ENCODE peak calls at places on chromosome 9, in ten cellular contexts. K, O, E, F, W, U, Z, D, V and S are unnamed samples.

GRCh38 chr9:99834474-99834873 is 12.8 kb downstream of the NR4A3 start:
- DNase-seq in K (no peak), O (no peak), E (no peak), F (no peak), W (no peak), U (no peak), Z (no peak), D (no peak), V (no peak), S (no peak)

GRCh38 chr9:88781500-88782391 is 209.5 kb upstream of the S1PR3 start:
- DNase-seq in K (no peak), O (no peak), E (no peak), F (no peak), W (no peak), U (no peak), Z (no peak), D (no peak), V (peak), S (no peak)

GRCh38 chr9:3087697-3088096 is 243.8 kb upstream of the PUM3 start:
- DNase-seq in K (no peak), O (no peak), E (no peak), F (no peak), W (no peak), U (no peak), Z (no peak), D (no peak), V (no peak), S (no peak)

GRCh38 chr9:114829686-114830085 is 23.8 kb upstream of the TNFSF15 start:
- DNase-seq in K (no peak), O (no peak), E (no peak), F (no peak), W (no peak), U (no peak), Z (no peak), D (no peak), V (no peak), S (no peak)

GRCh38 chr9:38358390-38359296 is 33.9 kb upstream of the ALDH1B1 start:
- DNase-seq in K (no peak), O (no peak), E (no peak), F (no peak), W (no peak), U (no peak), Z (no peak), D (no peak), V (no peak), S (peak)

GRCh38 chr9:134496413-134497282 is 145.0 kb upstream of the COL5A1 start:
- DNase-seq in K (no peak), O (no peak), E (no peak), F (no peak), W (no peak), U (no peak), Z (no peak), D (peak), V (no peak), S (peak)

GRCh38 chr9:120109242-120109641 is 470.7 kb downstream of the CDK5RAP2 start:
- DNase-seq in K (no peak), O (peak), E (no peak), F (no peak), W (no peak), U (no peak), Z (peak), D (no peak), V (peak), S (no peak)

GRCh38 chr9:70044450-70045307 is 1.0 kb downstream of the MAMDC2 start:
- DNase-seq in K (no peak), O (no peak), E (no peak), F (no peak), W (no peak), U (no peak), Z (peak), D (no peak), V (peak), S (peak)

GRCh38 chr9:129595323-129595741 is 25.6 kb downstream of the C9orf50 start:
- DNase-seq in K (no peak), O (no peak), E (no peak), F (no peak), W (no peak), U (no peak), Z (no peak), D (no peak), V (no peak), S (no peak)

DNA sequence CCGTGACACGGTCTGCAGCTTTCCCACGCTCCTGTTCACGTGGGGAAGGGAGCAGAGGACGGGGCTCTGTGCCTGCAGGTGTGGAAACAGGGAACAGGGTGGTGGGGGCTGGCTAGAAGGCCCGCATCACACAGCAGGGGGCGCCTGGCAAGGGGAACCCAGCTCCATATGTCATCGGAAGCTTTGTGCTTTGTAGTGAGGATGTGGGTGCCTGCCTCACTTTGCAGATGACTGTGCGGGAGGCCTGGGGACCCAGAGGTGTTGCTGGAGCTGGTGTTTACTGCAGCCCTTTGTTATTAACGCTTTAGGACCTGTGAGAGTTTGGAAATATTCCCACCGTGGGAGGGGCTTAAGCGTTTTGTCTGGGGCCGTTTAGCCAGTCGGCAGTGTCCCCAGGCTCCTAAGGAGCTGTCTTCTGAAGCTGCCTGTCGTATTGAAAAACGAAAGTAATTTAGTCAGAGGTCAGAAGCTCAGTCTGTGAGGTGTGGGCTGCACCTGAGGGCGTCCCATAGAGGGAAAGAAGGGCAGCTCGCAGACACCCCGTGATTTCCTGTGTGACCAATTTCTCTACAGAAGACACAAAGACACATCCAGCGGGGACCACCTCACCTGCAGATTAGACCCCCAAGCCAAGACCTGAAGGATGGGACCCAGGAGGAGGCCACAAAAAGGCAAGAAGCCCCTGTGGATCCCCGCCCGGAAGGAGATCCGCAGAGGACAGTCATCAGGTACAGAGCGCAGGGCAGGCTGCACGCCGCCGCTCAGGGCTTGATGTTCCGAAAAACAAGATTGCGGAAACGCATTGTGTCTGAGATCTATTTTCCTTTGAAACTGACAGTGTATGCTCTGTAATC is 9.1 kb downstream of the MAN1B1 start:
- DNase-seq in K (no peak), O (peak), E (peak), F (peak), W (no peak), U (peak), Z (no peak), D (peak), V (no peak), S (no peak)
- H3K27ac ChIP-seq in K (no peak), O (no peak), E (peak), F (peak), W (no peak), U (peak), Z (no peak), D (no peak), V (no peak), S (no peak)

GRCh38 chr9:35845824-35846771 is 17.1 kb downstream of the TMEM8B start:
- DNase-seq in K (no peak), O (no peak), E (no peak), F (no peak), W (no peak), U (no peak), Z (no peak), D (peak), V (no peak), S (no peak)
- H3K4me3 ChIP-seq in K (no peak), O (no peak), E (no peak), F (no peak), W (no peak), U (no peak), Z (no peak), D (peak), V (no peak), S (no peak)

GRCh38 chr9:130842547-130842946 is 7.5 kb downstream of the ABL1 start:
- DNase-seq in K (no peak), O (no peak), E (no peak), F (no peak), W (no peak), U (no peak), Z (no peak), D (no peak), V (no peak), S (no peak)
- H3K27ac ChIP-seq in K (no peak), O (no peak), E (no peak), F (no peak), W (peak), U (no peak), Z (no peak), D (no peak), V (peak), S (no peak)

DNA sequence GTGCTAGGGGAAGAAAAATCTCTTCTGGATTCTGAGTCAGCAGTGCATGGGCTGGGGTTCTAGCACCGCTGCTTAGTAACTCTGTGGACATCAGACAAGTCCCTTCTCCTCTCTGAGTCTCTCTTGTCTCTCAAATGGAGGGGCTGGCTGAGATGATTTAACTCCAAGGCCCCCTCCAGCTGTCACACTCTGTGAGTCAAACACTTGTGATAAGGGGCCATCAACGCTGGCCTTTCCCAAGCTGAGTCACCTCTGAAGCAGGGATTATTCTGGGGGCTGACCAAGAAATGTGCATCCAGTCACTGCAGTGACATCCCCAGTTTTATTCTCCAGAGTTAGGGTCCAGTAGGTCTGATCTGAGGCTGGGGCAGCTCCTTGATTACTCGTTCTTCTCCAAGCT is 110.4 kb upstream of the ZNF462 start:
- DNase-seq in K (no peak), O (no peak), E (no peak), F (no peak), W (no peak), U (no peak), Z (peak), D (no peak), V (peak), S (no peak)
- H3K4me3 ChIP-seq in K (no peak), O (no peak), E (no peak), F (no peak), W (no peak), U (peak), Z (no peak), D (no peak), V (no peak), S (no peak)

GRCh38 chr9:6763244-6763643 is 5.5 kb downstream of the KDM4C start:
- DNase-seq in K (no peak), O (no peak), E (no peak), F (no peak), W (no peak), U (no peak), Z (no peak), D (no peak), V (no peak), S (no peak)
- H3K27ac ChIP-seq in K (no peak), O (no peak), E (no peak), F (no peak), W (no peak), U (no peak), Z (no peak), D (no peak), V (no peak), S (no peak)

GRCh38 chr9:127734747-127735529 is at the start of gene TOR2A:
- DNase-seq in K (peak), O (peak), E (peak), F (peak), W (peak), U (peak), Z (peak), D (peak), V (peak), S (peak)

GRCh38 chr9:127733609-127734008 is 1.5 kb downstream of the TOR2A start:
- DNase-seq in K (no peak), O (no peak), E (no peak), F (no peak), W (no peak), U (no peak), Z (no peak), D (no peak), V (no peak), S (no peak)

GRCh38 chr9:127734247-127734746 is 797 bp downstream of the TOR2A start:
- DNase-seq in K (no peak), O (no peak), E (no peak), F (no peak), W (no peak), U (no peak), Z (no peak), D (peak), V (no peak), S (no peak)

GRCh38 chr9:127738666-127739065 is 3.6 kb upstream of the TOR2A start:
- DNase-seq in K (no peak), O (no peak), E (no peak), F (no peak), W (no peak), U (no peak), Z (no peak), D (no peak), V (no peak), S (no peak)

GRCh38 chr9:127735530-127736176 is 559 bp upstream of the TOR2A start:
- DNase-seq in K (no peak), O (no peak), E (no peak), F (no peak), W (no peak), U (no peak), Z (no peak), D (no peak), V (no peak), S (no peak)
- H3K4me3 ChIP-seq in K (no peak), O (peak), E (no peak), F (no peak), W (no peak), U (no peak), Z (no peak), D (no peak), V (no peak), S (no peak)

GRCh38 chr9:9498147-9498546 is 1114.7 kb downstream of the PTPRD start:
- DNase-seq in K (no peak), O (no peak), E (no peak), F (no peak), W (no peak), U (no peak), Z (no peak), D (no peak), V (no peak), S (no peak)

GRCh38 chr9:9499546-9499945 is 1113.3 kb downstream of the PTPRD start:
- DNase-seq in K (no peak), O (no peak), E (no peak), F (no peak), W (no peak), U (no peak), Z (no peak), D (no peak), V (no peak), S (no peak)

GRCh38 chr9:9494334-9494733 is 1118.5 kb downstream of the PTPRD start:
- DNase-seq in K (no peak), O (no peak), E (no peak), F (no peak), W (no peak), U (no peak), Z (no peak), D (no peak), V (no peak), S (no peak)

DNA sequence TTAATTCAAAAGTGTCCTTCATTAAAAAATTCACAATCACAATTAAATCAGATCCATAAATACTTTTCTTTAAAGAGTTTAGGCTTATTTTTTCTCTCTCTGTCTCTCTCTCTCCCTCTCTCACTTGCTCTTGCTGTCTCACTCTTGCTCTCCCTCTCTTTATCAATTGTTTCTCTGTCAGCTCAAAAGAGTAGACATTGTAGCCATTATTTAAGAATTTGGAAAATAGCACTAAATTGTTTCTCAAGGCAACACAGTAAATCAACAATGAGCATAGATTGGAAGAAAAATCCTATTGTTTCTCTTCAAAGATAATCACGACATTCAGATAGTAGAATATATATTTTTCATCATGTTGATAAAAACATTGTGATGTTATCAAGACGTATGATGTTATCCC is 1114.0 kb downstream of the PTPRD start:
- DNase-seq in K (no peak), O (no peak), E (no peak), F (no peak), W (no peak), U (no peak), Z (no peak), D (no peak), V (no peak), S (no peak)
- H3K27ac ChIP-seq in K (no peak), O (no peak), E (no peak), F (no peak), W (no peak), U (no peak), Z (no peak), D (no peak), V (no peak), S (no peak)

GRCh38 chr9:16726023-16726422 is 144.4 kb downstream of the BNC2 start:
- DNase-seq in K (no peak), O (no peak), E (no peak), F (no peak), W (no peak), U (no peak), Z (peak), D (no peak), V (no peak), S (no peak)

GRCh38 chr9:16726718-16727451 is 143.6 kb downstream of the BNC2 start:
- DNase-seq in K (peak), O (no peak), E (no peak), F (no peak), W (peak), U (no peak), Z (peak), D (peak), V (peak), S (peak)

GRCh38 chr9:16729656-16730055 is 140.8 kb downstream of the BNC2 start:
- DNase-seq in K (no peak), O (no peak), E (no peak), F (no peak), W (no peak), U (no peak), Z (no peak), D (no peak), V (peak), S (no peak)

GRCh38 chr9:16728128-16728505 is 142.4 kb downstream of the BNC2 start:
- DNase-seq in K (no peak), O (no peak), E (no peak), F (no peak), W (no peak), U (no peak), Z (no peak), D (no peak), V (no peak), S (no peak)

DNA sequence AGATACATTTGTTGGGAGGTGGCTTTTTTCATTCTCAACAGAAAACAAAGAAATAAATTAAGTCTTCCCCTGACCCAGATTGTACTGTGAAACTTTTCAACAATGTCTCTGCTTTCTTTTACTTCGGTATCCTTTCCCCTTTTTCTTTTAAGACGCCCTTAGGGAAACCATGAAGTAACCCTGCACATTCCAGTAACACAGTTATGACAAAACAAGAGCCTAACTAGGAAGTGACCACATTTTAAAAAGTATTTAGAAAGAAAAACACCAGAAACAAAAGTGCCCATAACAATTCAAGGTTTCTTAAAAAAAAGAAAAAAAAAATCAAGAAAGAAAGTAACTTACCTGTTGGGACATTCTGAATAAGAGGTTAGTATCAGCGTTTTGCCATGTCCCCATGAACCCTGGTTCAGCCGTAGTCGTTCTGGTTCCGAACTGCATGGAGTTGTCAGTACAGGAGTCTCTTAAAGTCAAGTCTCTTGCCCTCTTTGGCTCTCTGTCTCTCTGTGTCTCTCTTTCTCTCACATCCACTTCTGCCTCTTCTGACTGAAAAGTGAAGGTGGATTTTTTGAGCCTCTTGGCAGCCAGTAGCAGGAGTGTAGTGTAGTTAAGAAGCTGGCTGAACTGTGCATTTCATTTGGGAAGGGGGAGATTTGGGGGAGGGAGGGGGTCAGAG is 142.9 kb downstream of the BNC2 start:
- DNase-seq in K (no peak), O (no peak), E (no peak), F (no peak), W (no peak), U (no peak), Z (no peak), D (no peak), V (no peak), S (no peak)
- H3K4me3 ChIP-seq in K (no peak), O (no peak), E (no peak), F (no peak), W (peak), U (no peak), Z (peak), D (peak), V (peak), S (peak)